ENCODE peak calls at places on chromosomes 6 and 20, in five cellular contexts. J is IMR-90, I is mesenchymal stem cell, Y is H9, D is H1. B is an unnamed sample.

GRCh38 chr20:48060841-48061720 is 275.8 kb upstream of the SULF2 start:
- DNase-seq in Y (no peak), D (no peak), I (no peak), J (no peak), B (no peak)

GRCh38 chr6:63597142-63598000 is 25.1 kb downstream of the LOC128125822 start:
- DNase-seq in D (no peak), J (no peak), Y (no peak), I (no peak), B (no peak)

GRCh38 chr6:53647437-53648094 is 18.0 kb downstream of the KLHL31 start:
- DNase-seq in I (no peak), D (no peak), J (no peak), Y (no peak), B (no peak)

GRCh38 chr6:166736606-166737005 is 109.6 kb upstream of the RPS6KA2 start:
- DNase-seq in D (peak; percentile 27), J (peak; percentile 59), I (peak; percentile 80), Y (no peak), B (no peak)

GRCh38 chr20:32078777-32079176 is 26.7 kb downstream of the HCK start:
- DNase-seq in D (no peak), Y (no peak), I (no peak), J (no peak), B (no peak)

GRCh38 chr20:11982958-11983470 is 65.3 kb downstream of the BTBD3 start:
- DNase-seq in D (no peak), I (no peak), Y (no peak), J (no peak), B (no peak)

GRCh38 chr6:35948725-35949124 is 27.8 kb upstream of the SRPK1 start:
- DNase-seq in Y (peak; percentile 68), I (peak; percentile 43), D (no peak), J (peak; percentile 12), B (no peak)

GRCh38 chr6:133688705-133689492 is 200.0 kb upstream of the TCF21 start:
- DNase-seq in I (no peak), D (no peak), Y (no peak), J (no peak), B (no peak)

GRCh38 chr20:48761023-48761785 is 66.6 kb downstream of the PREX1 start:
- DNase-seq in J (no peak), Y (no peak), D (no peak), I (no peak), B (no peak)

GRCh38 chr6:163398796-163399195 is 15.7 kb upstream of the QKI start:
- DNase-seq in I (no peak), Y (no peak), J (no peak), D (peak; percentile 32), B (no peak)

GRCh38 chr6:4936681-4937041 is 67.2 kb downstream of the RPP40 start:
- DNase-seq in J (peak; percentile 80), I (peak; percentile 63), Y (no peak), D (no peak), B (no peak)

GRCh38 chr20:52432740-52433139 is 241.2 kb upstream of the ZFP64 start:
- DNase-seq in Y (no peak), I (no peak), D (no peak), J (no peak), B (no peak)

GRCh38 chr20:64189530-64189966 is 25.3 kb downstream of the MYT1 start:
- DNase-seq in I (no peak), D (no peak), J (no peak), Y (no peak), B (no peak)

GRCh38 chr20:53692465-53693067 is 98.9 kb upstream of the ZNF217 start:
- DNase-seq in J (peak; percentile 86), I (peak; percentile 66), D (no peak), Y (no peak), B (no peak)

GRCh38 chr20:38167851-38168760 is 3.0 kb upstream of the TGM2 start:
- DNase-seq in I (peak; percentile 92), J (peak; percentile 96), Y (peak; percentile 43), D (no peak), B (no peak)

GRCh38 chr6:139820191-139820590 is 445.7 kb upstream of the CITED2 start:
- DNase-seq in J (peak; percentile 81), I (peak; percentile 81), D (no peak), Y (no peak), B (no peak)

GRCh38 chr20:48373555-48373934 is 454.3 kb downstream of the PREX1 start:
- DNase-seq in Y (no peak), J (no peak), D (no peak), I (no peak), B (no peak)

GRCh38 chr6:137701942-137702341 is 165.1 kb upstream of the TNFAIP3 start:
- DNase-seq in Y (no peak), I (no peak), J (no peak), D (no peak), B (no peak)

GRCh38 chr6:18034798-18035202 is 47.4 kb upstream of the KIF13A start:
- DNase-seq in I (no peak), Y (peak; percentile 16), D (no peak), J (peak; percentile 19), B (no peak)

GRCh38 chr6:133827766-133828165 is 61.1 kb upstream of the TCF21 start:
- DNase-seq in J (no peak), D (no peak), Y (no peak), I (no peak), B (no peak)

GRCh38 chr6:24935753-24936152 is at the start of gene RIPOR2:
- DNase-seq in I (no peak), J (no peak), Y (peak; percentile 85), D (peak; percentile 60), B (no peak)

GRCh38 chr6:73451166-73452106 is 661 bp downstream of the CGAS start:
- DNase-seq in D (peak; percentile 73), J (peak; percentile 43), Y (peak; percentile 62), I (peak; percentile 26), B (no peak)

GRCh38 chr20:46206025-46206424 is 87.9 kb downstream of the CD40 start:
- DNase-seq in I (peak; percentile 57), D (no peak), J (peak; percentile 28), Y (no peak), B (no peak)

GRCh38 chr6:145112711-145113148 is 622.6 kb downstream of the EPM2A start:
- DNase-seq in J (peak; percentile 19), I (peak; percentile 86), D (no peak), Y (no peak), B (no peak)

GRCh38 chr20:1364106-1364505 is 28.7 kb downstream of the FKBP1A start:
- DNase-seq in D (no peak), J (no peak), I (no peak), Y (no peak), B (no peak)

GRCh38 chr6:30006170-30007131 is 54.6 kb upstream of the POLR1H start:
- DNase-seq in I (peak; percentile 24), J (peak; percentile 3), D (peak; percentile 60), Y (peak; percentile 40), B (no peak)

GRCh38 chr6:138031850-138032249 is 75.4 kb downstream of the PERP start:
- DNase-seq in J (no peak), I (no peak), D (no peak), Y (no peak), B (no peak)

GRCh38 chr6:136961848-136962247 is 39.7 kb downstream of the SLC35D3 start:
- DNase-seq in Y (no peak), J (no peak), D (no peak), I (no peak), B (no peak)

GRCh38 chr6:36492092-36492491 is 49.3 kb downstream of the KCTD20 start:
- DNase-seq in J (no peak), I (no peak), D (no peak), Y (no peak), B (no peak)

GRCh38 chr20:62409935-62410741 is 3.1 kb upstream of the CABLES2 start:
- DNase-seq in I (peak; percentile 30), Y (peak; percentile 73), J (no peak), D (peak; percentile 85), B (peak; percentile 65)

GRCh38 chr20:6122873-6123649 is at the start of gene FERMT1:
- DNase-seq in I (peak; percentile 60), D (peak; percentile 82), J (peak; percentile 54), Y (peak; percentile 78), B (peak; percentile 44)
- H2AK5ac ChIP-seq in I (no peak within 1 kb of the TSS), D (no peak within 1 kb of the TSS), J (peak within 1 kb of the TSS; percentile 14), Y (no peak within 1 kb of the TSS), B (no peak within 1 kb of the TSS)

DNA sequence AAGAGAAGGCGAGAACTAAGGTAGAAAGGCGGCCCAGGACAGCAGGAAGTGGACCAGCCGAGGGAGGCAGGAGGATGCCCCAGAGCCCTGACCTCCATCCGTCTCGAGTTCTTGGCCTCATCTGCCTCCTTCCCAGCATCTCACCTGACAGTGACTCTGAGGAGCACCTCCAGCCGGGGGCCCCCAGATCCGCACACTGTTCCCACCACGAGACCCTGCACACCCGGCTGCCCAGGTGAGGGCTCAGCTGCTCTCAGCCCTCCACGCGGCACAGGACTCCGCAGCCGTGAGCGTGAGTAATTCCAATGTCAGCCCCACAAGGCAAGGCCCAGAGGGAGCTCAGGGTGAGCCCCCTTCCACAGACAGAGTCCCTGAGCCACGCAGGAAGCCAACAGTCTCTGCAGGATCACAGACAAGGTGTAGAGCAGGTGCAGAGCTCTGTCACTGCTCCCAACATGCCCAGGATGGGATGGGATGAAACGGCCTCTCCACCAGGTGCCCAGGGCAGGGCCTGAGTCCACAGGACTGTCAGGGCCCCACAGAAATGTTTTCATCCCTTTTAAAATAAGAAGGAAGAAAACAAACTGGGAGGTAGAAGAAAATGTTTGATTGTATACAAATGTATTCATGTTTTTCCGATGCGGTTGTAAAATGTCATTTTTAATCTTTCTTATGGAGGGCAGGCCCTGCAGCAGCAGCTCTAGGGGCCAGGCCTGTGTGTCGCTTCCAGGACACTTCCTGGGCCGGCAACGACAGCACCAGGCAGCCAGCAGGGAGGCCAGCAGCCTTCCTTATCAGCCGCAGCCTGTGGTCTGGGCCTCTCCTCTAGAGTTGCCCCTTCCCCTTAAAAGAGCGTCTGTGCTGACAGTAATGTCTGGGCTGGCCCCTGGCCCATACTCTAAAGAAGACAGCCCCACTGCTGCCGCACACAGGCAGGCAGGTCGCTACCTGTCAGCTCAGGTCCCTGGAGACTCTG is 66.9 kb downstream of the DLL1 start:
- DNase-seq in I (no peak), Y (no peak), J (no peak), D (peak; percentile 35), B (no peak)
- H2BK5ac ChIP-seq in I (no peak overlapping the region), Y (no peak overlapping the region), J (no peak overlapping the region), D (no peak overlapping the region), B (peak overlapping the region; percentile 59)

GRCh38 chr20:13493143-13493542 is 145.6 kb downstream of the TASP1 start:
- DNase-seq in I (no peak), D (no peak), Y (peak; percentile 62), J (no peak), B (peak; percentile 14)
- H3K14ac ChIP-seq in I (no peak overlapping the region), D (no peak overlapping the region), Y (no peak overlapping the region), J (no peak overlapping the region), B (no peak overlapping the region)

DNA sequence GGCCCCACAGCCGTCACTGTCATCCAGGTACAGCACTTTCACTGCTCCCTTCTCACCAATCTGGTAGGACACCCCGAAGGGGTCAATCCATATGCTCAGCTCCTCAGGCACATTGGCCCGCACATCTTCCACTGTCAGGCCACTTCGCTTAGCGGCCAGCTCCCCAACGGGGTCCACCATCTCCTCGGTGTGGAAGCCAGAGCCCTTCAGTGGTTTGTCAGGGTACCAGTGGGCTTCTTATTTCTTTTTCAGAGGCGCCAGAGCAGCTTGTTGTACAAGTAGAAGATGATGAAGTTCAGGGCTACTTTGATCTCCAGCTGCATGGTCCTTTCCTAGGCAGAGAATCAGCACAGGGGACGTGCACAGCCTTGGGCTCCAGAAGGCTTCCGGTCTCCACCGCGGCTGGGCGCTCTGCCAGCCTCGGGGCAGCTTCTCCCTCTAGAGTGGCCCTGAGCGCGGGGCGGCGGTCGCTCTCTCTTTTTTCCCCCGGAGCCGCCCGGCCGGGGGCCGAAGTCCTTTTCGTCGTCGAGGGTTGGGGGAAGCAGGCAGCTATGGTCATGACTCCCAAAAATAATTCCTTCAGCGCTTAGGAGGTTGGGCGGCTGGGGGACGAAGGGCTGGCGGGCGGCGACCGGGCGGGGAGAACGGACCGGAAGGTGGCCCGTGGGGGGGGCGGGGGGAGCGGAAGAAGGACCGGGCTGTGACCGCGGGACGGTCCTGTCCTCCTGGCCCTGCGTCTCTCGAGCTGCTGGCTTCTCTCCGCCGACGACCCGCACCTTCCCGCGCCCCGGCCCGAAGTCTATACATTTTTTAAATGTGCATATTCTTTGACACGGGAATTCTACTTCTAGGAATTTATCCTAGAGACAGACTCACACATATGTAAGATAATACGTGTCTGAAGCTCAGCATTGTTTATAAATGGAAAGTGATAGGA is 6.5 kb upstream of the ZSCAN9 start:
- DNase-seq in Y (peak; percentile 69), J (peak; percentile 61), I (peak; percentile 63), D (peak; percentile 72), B (peak; percentile 18)
- H2AK5ac ChIP-seq in Y (no peak overlapping the region), J (peak overlapping the region; percentile 66), I (no peak overlapping the region), D (no peak overlapping the region), B (peak overlapping the region; percentile 73)